ENCODE peak calls at places on chromosomes 7 and 10, in five cellular contexts. One of them, this sample, is unnamed.

GRCh38 chr10:7671121-7671520 is 4.4 kb upstream of the ITIH5 start:
- DNase-seq in OCI-LY7: no peak
- DNase-seq in CD8-positive, alpha-beta memory T cell: no peak
- DNase-seq in left ventricle myocardium inferior: no peak
- DNase-seq in aorta: no peak
- DNase-seq in this sample: no peak

GRCh38 chr10:43461950-43462349 is 25.0 kb downstream of the ZNF487 start:
- DNase-seq in OCI-LY7: peak; percentile 87
- DNase-seq in CD8-positive, alpha-beta memory T cell: peak; percentile 8
- DNase-seq in left ventricle myocardium inferior: no peak
- DNase-seq in aorta: no peak
- DNase-seq in this sample: peak; percentile 67

GRCh38 chr7:16644624-16644986 is 949 bp downstream of the ANKMY2 start:
- DNase-seq in left ventricle myocardium inferior: peak; percentile 48
- DNase-seq in aorta: peak; percentile 73
- DNase-seq in CD8-positive, alpha-beta memory T cell: peak; percentile 63
- DNase-seq in OCI-LY7: peak; percentile 55
- DNase-seq in this sample: peak; percentile 37

GRCh38 chr10:98435178-98435577 is 11.6 kb downstream of the HPS1 start:
- DNase-seq in aorta: no peak
- DNase-seq in left ventricle myocardium inferior: no peak
- DNase-seq in CD8-positive, alpha-beta memory T cell: no peak
- DNase-seq in OCI-LY7: no peak
- DNase-seq in this sample: no peak

GRCh38 chr10:131998845-131999681 is 17.3 kb upstream of the BNIP3 start:
- DNase-seq in left ventricle myocardium inferior: no peak
- DNase-seq in OCI-LY7: no peak
- DNase-seq in aorta: no peak
- DNase-seq in CD8-positive, alpha-beta memory T cell: no peak
- DNase-seq in this sample: no peak

GRCh38 chr7:12623885-12624498 is 53.5 kb downstream of the SCIN start:
- DNase-seq in left ventricle myocardium inferior: no peak
- DNase-seq in CD8-positive, alpha-beta memory T cell: no peak
- DNase-seq in OCI-LY7: no peak
- DNase-seq in aorta: no peak
- DNase-seq in this sample: no peak

GRCh38 chr7:107715531-107715930 is 28.4 kb upstream of the CBLL1 start:
- DNase-seq in left ventricle myocardium inferior: no peak
- DNase-seq in CD8-positive, alpha-beta memory T cell: no peak
- DNase-seq in aorta: no peak
- DNase-seq in OCI-LY7: no peak
- DNase-seq in this sample: no peak

GRCh38 chr7:90816511-90817142 is 220.5 kb downstream of the CDK14 start:
- DNase-seq in CD8-positive, alpha-beta memory T cell: no peak
- DNase-seq in left ventricle myocardium inferior: no peak
- DNase-seq in OCI-LY7: no peak
- DNase-seq in aorta: no peak
- DNase-seq in this sample: peak; percentile 7

GRCh38 chr10:95447733-95448132 is 113.4 kb downstream of the SORBS1 start:
- DNase-seq in OCI-LY7: no peak
- DNase-seq in CD8-positive, alpha-beta memory T cell: no peak
- DNase-seq in aorta: no peak
- DNase-seq in left ventricle myocardium inferior: no peak
- DNase-seq in this sample: no peak

GRCh38 chr10:133383551-133383950 is 4.5 kb downstream of the PAOX start:
- DNase-seq in aorta: no peak
- DNase-seq in left ventricle myocardium inferior: no peak
- DNase-seq in CD8-positive, alpha-beta memory T cell: no peak
- DNase-seq in OCI-LY7: no peak
- DNase-seq in this sample: no peak

GRCh38 chr7:100691676-100692577 is 2.1 kb downstream of the GIGYF1 start:
- DNase-seq in CD8-positive, alpha-beta memory T cell: peak; percentile 71
- DNase-seq in aorta: peak; percentile 83
- DNase-seq in left ventricle myocardium inferior: peak; percentile 72
- DNase-seq in OCI-LY7: peak; percentile 84
- DNase-seq in this sample: peak; percentile 81

GRCh38 chr10:114665873-114666272 is 7.8 kb upstream of the ABLIM1 start:
- DNase-seq in OCI-LY7: no peak
- DNase-seq in left ventricle myocardium inferior: no peak
- DNase-seq in CD8-positive, alpha-beta memory T cell: no peak
- DNase-seq in aorta: no peak
- DNase-seq in this sample: no peak

GRCh38 chr10:102065561-102066420 is 642 bp downstream of the HPS6 start:
- DNase-seq in left ventricle myocardium inferior: peak; percentile 25
- DNase-seq in OCI-LY7: peak; percentile 48
- DNase-seq in CD8-positive, alpha-beta memory T cell: no peak
- DNase-seq in aorta: peak; percentile 51
- DNase-seq in this sample: peak; percentile 47

GRCh38 chr10:43082087-43082486 is 5.2 kb downstream of the RET start:
- DNase-seq in left ventricle myocardium inferior: no peak
- DNase-seq in CD8-positive, alpha-beta memory T cell: no peak
- DNase-seq in OCI-LY7: no peak
- DNase-seq in aorta: no peak
- DNase-seq in this sample: peak; percentile 60

GRCh38 chr7:14199336-14199735 is 209.9 kb upstream of the ETV1 start:
- DNase-seq in CD8-positive, alpha-beta memory T cell: no peak
- DNase-seq in left ventricle myocardium inferior: no peak
- DNase-seq in OCI-LY7: no peak
- DNase-seq in aorta: no peak
- DNase-seq in this sample: no peak

DNA sequence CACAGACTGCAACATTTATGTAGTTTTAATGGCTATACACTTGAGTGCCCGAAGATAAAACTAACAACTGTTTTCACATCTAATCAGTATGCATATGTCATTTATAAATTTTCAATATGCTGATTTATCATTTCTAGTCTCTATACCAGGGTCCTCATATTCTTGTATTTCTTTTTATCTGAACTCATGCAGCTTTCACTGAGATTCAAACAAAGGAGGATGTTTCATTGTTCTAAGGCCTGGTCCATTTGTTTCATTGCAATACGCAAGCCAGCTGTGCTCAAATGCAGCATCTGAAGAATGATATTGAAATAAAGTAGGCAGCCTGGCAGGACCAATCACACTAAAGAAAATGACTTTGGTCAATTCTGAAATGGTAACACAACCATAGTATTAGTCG is 31.7 kb downstream of the MAGI2 start:
- DNase-seq in aorta: no peak
- DNase-seq in OCI-LY7: no peak
- DNase-seq in CD8-positive, alpha-beta memory T cell: no peak
- DNase-seq in left ventricle myocardium inferior: no peak
- DNase-seq in this sample: no peak
- H3K4me1 ChIP-seq in aorta: no peaks in the 10 kb centered on the region
- H3K4me1 ChIP-seq in OCI-LY7: no peaks in the 10 kb centered on the region
- H3K4me1 ChIP-seq in CD8-positive, alpha-beta memory T cell: no peaks in the 10 kb centered on the region
- H3K4me1 ChIP-seq in left ventricle myocardium inferior: peaks cover 17% of the 10 kb centered on the region
- H3K4me1 ChIP-seq in this sample: no peaks in the 10 kb centered on the region

GRCh38 chr7:23456093-23456492 is 14.2 kb downstream of the IGF2BP3 start:
- DNase-seq in OCI-LY7: no peak
- DNase-seq in CD8-positive, alpha-beta memory T cell: no peak
- DNase-seq in left ventricle myocardium inferior: no peak
- DNase-seq in aorta: no peak
- DNase-seq in this sample: no peak
- H3K4me3 ChIP-seq in OCI-LY7: no peak overlapping the region
- H3K4me3 ChIP-seq in CD8-positive, alpha-beta memory T cell: no peak overlapping the region
- H3K4me3 ChIP-seq in left ventricle myocardium inferior: no peak overlapping the region
- H3K4me3 ChIP-seq in aorta: no peak overlapping the region
- H3K4me3 ChIP-seq in this sample: no peak overlapping the region

DNA sequence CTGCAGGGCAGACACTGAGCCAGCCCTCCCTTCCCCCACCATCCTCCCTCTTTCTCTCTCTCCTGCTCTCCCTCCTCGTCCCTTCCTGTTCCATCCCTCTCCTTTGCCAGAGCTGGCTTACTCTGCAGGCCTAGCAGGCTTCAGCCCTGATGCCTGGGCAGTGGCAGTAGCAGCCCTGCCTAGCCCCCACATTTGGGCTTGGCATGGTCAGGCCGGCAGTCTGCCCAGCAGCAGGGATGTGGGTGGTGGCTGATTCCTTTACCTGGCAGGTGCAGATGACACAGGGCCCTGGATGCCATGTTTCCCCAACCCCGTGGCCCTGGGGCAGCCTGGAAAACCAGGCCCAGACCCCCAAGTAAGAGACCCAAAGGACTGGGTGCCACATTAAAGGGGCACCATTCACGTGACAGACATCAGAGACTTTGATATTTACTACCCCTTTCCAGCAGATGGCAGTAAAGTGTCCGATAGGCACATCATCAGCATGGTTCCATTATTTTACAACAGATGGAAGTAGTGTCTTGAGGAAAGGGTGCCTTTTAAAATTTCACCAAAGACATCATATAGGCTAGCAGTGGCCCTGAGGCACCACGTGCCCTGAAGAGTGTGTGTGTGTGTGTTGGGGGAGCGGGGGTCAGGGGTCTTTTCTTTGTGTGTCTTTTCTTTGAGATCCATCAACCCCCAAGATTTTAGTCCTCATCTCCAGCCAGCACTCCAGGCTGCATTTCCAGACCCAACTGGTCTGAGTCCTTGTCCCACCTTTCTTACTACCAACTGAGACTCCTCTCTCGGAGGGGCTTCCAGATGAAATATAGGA is 5.9 kb downstream of the KCP start:
- DNase-seq in CD8-positive, alpha-beta memory T cell: no peak
- DNase-seq in aorta: no peak
- DNase-seq in OCI-LY7: peak; percentile 85
- DNase-seq in left ventricle myocardium inferior: no peak
- DNase-seq in this sample: no peak
- H3K4me1 ChIP-seq in CD8-positive, alpha-beta memory T cell: no peaks in the 10 kb centered on the region
- H3K4me1 ChIP-seq in aorta: no peaks in the 10 kb centered on the region
- H3K4me1 ChIP-seq in OCI-LY7: peaks cover 5% of the 10 kb centered on the region
- H3K4me1 ChIP-seq in left ventricle myocardium inferior: peaks cover 5% of the 10 kb centered on the region
- H3K4me1 ChIP-seq in this sample: no peaks in the 10 kb centered on the region

GRCh38 chr10:11147723-11148122 is 130.1 kb downstream of the CELF2 start:
- DNase-seq in OCI-LY7: peak; percentile 16
- DNase-seq in aorta: peak; percentile 56
- DNase-seq in left ventricle myocardium inferior: no peak
- DNase-seq in CD8-positive, alpha-beta memory T cell: peak; percentile 19
- DNase-seq in this sample: no peak
- H3K4me3 ChIP-seq in OCI-LY7: no peak overlapping the region
- H3K4me3 ChIP-seq in aorta: no peak overlapping the region
- H3K4me3 ChIP-seq in left ventricle myocardium inferior: no peak overlapping the region
- H3K4me3 ChIP-seq in CD8-positive, alpha-beta memory T cell: peak overlapping the region; percentile 10
- H3K4me3 ChIP-seq in this sample: no peak overlapping the region

GRCh38 chr10:5362873-5363272 is 1.9 kb upstream of the UCN3 start:
- DNase-seq in aorta: no peak
- DNase-seq in OCI-LY7: no peak
- DNase-seq in CD8-positive, alpha-beta memory T cell: no peak
- DNase-seq in left ventricle myocardium inferior: no peak
- DNase-seq in this sample: no peak
- H3K4me1 ChIP-seq in aorta: no peaks in the 10 kb centered on the region
- H3K4me1 ChIP-seq in OCI-LY7: no peaks in the 10 kb centered on the region
- H3K4me1 ChIP-seq in CD8-positive, alpha-beta memory T cell: no peaks in the 10 kb centered on the region
- H3K4me1 ChIP-seq in left ventricle myocardium inferior: no peaks in the 10 kb centered on the region
- H3K4me1 ChIP-seq in this sample: peaks cover 9% of the 10 kb centered on the region

GRCh38 chr7:104973227-104973626 is 40.8 kb upstream of the KMT2E start:
- DNase-seq in OCI-LY7: no peak
- DNase-seq in CD8-positive, alpha-beta memory T cell: no peak
- DNase-seq in aorta: no peak
- DNase-seq in left ventricle myocardium inferior: no peak
- DNase-seq in this sample: no peak
- H3K4me3 ChIP-seq in OCI-LY7: no peak overlapping the region
- H3K4me3 ChIP-seq in CD8-positive, alpha-beta memory T cell: no peak overlapping the region
- H3K4me3 ChIP-seq in aorta: no peak overlapping the region
- H3K4me3 ChIP-seq in left ventricle myocardium inferior: no peak overlapping the region
- H3K4me3 ChIP-seq in this sample: no peak overlapping the region

GRCh38 chr10:29598861-29599311 is 35.9 kb downstream of the SVIL start:
- DNase-seq in OCI-LY7: no peak
- DNase-seq in aorta: no peak
- DNase-seq in left ventricle myocardium inferior: no peak
- DNase-seq in CD8-positive, alpha-beta memory T cell: no peak
- DNase-seq in this sample: no peak

GRCh38 chr10:29595146-29595545 is 39.6 kb downstream of the SVIL start:
- DNase-seq in left ventricle myocardium inferior: no peak
- DNase-seq in OCI-LY7: no peak
- DNase-seq in aorta: no peak
- DNase-seq in CD8-positive, alpha-beta memory T cell: no peak
- DNase-seq in this sample: no peak

GRCh38 chr10:29596826-29597225 is 37.9 kb downstream of the SVIL start:
- DNase-seq in aorta: no peak
- DNase-seq in CD8-positive, alpha-beta memory T cell: no peak
- DNase-seq in left ventricle myocardium inferior: no peak
- DNase-seq in OCI-LY7: no peak
- DNase-seq in this sample: no peak

GRCh38 chr10:29591416-29591968 is 43.3 kb downstream of the SVIL start:
- DNase-seq in CD8-positive, alpha-beta memory T cell: no peak
- DNase-seq in aorta: no peak
- DNase-seq in OCI-LY7: no peak
- DNase-seq in left ventricle myocardium inferior: no peak
- DNase-seq in this sample: no peak

GRCh38 chr10:29595636-29596225 is 39.0 kb downstream of the SVIL start:
- DNase-seq in CD8-positive, alpha-beta memory T cell: no peak
- DNase-seq in left ventricle myocardium inferior: no peak
- DNase-seq in OCI-LY7: no peak
- DNase-seq in aorta: no peak
- DNase-seq in this sample: no peak
- H3K4me1 ChIP-seq in CD8-positive, alpha-beta memory T cell: no peaks in the 10 kb centered on the region
- H3K4me1 ChIP-seq in left ventricle myocardium inferior: peaks cover 98% of the 10 kb centered on the region
- H3K4me1 ChIP-seq in OCI-LY7: no peaks in the 10 kb centered on the region
- H3K4me1 ChIP-seq in aorta: no peaks in the 10 kb centered on the region
- H3K4me1 ChIP-seq in this sample: peaks cover 26% of the 10 kb centered on the region

GRCh38 chr7:4959356-4959755 is 369 bp upstream of the MMD2 start:
- DNase-seq in aorta: peak; percentile 17
- DNase-seq in left ventricle myocardium inferior: no peak
- DNase-seq in OCI-LY7: no peak
- DNase-seq in CD8-positive, alpha-beta memory T cell: no peak
- DNase-seq in this sample: no peak
- H3K4me3 ChIP-seq in aorta: peak overlapping the region; percentile 52
- H3K4me3 ChIP-seq in left ventricle myocardium inferior: peak overlapping the region; percentile 61
- H3K4me3 ChIP-seq in OCI-LY7: no peak overlapping the region
- H3K4me3 ChIP-seq in CD8-positive, alpha-beta memory T cell: no peak overlapping the region
- H3K4me3 ChIP-seq in this sample: no peak overlapping the region

GRCh38 chr10:75461672-75462649 is 30.5 kb downstream of the LRMDA start:
- DNase-seq in OCI-LY7: no peak
- DNase-seq in CD8-positive, alpha-beta memory T cell: no peak
- DNase-seq in aorta: no peak
- DNase-seq in left ventricle myocardium inferior: no peak
- DNase-seq in this sample: no peak
- H3K4me1 ChIP-seq in OCI-LY7: no peaks in the 10 kb centered on the region
- H3K4me1 ChIP-seq in CD8-positive, alpha-beta memory T cell: no peaks in the 10 kb centered on the region
- H3K4me1 ChIP-seq in aorta: no peaks in the 10 kb centered on the region
- H3K4me1 ChIP-seq in left ventricle myocardium inferior: peaks cover 16% of the 10 kb centered on the region
- H3K4me1 ChIP-seq in this sample: peaks cover 6% of the 10 kb centered on the region